ENCODE peak calls at places on chromosome 15, in six cellular contexts. R is vagina, Q is epithelial cell of esophagus, E is fibroblast of mammary gland, L is astrocyte of the spinal cord, O is cardiac muscle cell. U is an unnamed sample.

GRCh38 chr15:52261498-52262242 is 33.9 kb downstream of the MYO5C start:
- DNase-seq in E (peak), R (no peak), L (peak), O (peak), Q (peak), U (peak)

GRCh38 chr15:33091983-33092688 is 102.4 kb downstream of the FMN1 start:
- DNase-seq in Q (no peak), O (no peak), R (no peak), E (no peak), L (no peak), U (no peak)

GRCh38 chr15:51602484-51602883 is 20.1 kb downstream of the DMXL2 start:
- DNase-seq in L (no peak), Q (peak), R (no peak), O (no peak), E (no peak), U (no peak)

GRCh38 chr15:65085207-65085753 is 8.7 kb downstream of the KBTBD13 start:
- DNase-seq in E (no peak), O (no peak), R (no peak), L (no peak), Q (no peak), U (no peak)

GRCh38 chr15:65337436-65338070 is 33.1 kb downstream of the RNU5B-1 start:
- DNase-seq in R (no peak), Q (no peak), L (no peak), E (no peak), O (no peak), U (peak)

GRCh38 chr15:66145242-66146182 is 108.0 kb downstream of the MEGF11 start:
- DNase-seq in L (no peak), R (no peak), E (no peak), O (no peak), Q (no peak), U (no peak)

GRCh38 chr15:96052572-96053038 is 277.9 kb upstream of the NR2F2 start:
- DNase-seq in Q (no peak), R (no peak), O (no peak), E (no peak), L (no peak), U (peak)

GRCh38 chr15:65804252-65804931 is 12.3 kb upstream of the DENND4A start:
- DNase-seq in Q (peak), E (peak), O (peak), R (no peak), L (no peak), U (no peak)

GRCh38 chr15:70438776-70439175 is 324.6 kb downstream of the UACA start:
- DNase-seq in E (no peak), Q (no peak), R (no peak), O (no peak), L (no peak), U (no peak)

GRCh38 chr15:57227899-57228298 is 148.4 kb upstream of the CGNL1 start:
- DNase-seq in O (peak), E (peak), Q (no peak), L (peak), R (no peak), U (no peak)

GRCh38 chr15:31262901-31263671 is 63.5 kb upstream of the KLF13 start:
- DNase-seq in E (peak), O (peak), L (no peak), R (peak), Q (peak), U (no peak)

GRCh38 chr15:51576911-51577500 is 45.6 kb downstream of the DMXL2 start:
- DNase-seq in E (peak), O (peak), R (no peak), L (no peak), Q (peak), U (no peak)

DNA sequence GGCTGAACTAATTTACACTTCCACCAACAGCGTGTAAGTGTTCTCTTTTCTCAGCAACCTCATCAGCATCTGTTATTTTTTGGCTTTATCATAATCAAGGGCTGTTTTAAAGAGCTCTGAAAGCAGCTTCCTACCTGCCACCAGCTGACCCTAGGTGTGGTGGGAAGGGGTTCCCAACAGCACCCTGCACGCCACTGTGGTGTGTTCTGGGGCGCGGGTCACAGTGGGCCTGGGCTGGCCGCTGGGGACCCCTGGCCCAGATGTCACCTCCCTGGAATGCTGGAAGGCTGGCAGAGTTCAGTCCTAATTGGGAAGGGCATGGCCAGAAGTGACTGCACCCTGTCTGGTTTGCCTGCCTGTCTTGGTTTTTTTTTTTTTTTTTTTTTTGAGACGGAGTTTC is 82.2 kb downstream of the ASB7 start:
- DNase-seq in R (peak), L (no peak), Q (no peak), O (no peak), E (no peak), U (no peak)
- TF ChIP-seq CTCF in R (no peak), L (no peak), Q (no peak), O (no peak), E (no peak), U (no peak)

GRCh38 chr15:40952901-40953712 is at the start of gene CHAC1:
- DNase-seq in E (peak), Q (peak), L (peak), O (peak), R (no peak), U (peak)
- TF ChIP-seq CTCF in E (no peak), Q (no peak), L (no peak), O (no peak), R (no peak), U (no peak)

GRCh38 chr15:76147906-76148553 is 88.2 kb downstream of the TMEM266 start:
- DNase-seq in R (no peak), L (peak), E (peak), O (peak), Q (peak), U (peak)
- TF ChIP-seq CTCF in R (peak), L (peak), E (peak), O (peak), Q (peak), U (peak)

DNA sequence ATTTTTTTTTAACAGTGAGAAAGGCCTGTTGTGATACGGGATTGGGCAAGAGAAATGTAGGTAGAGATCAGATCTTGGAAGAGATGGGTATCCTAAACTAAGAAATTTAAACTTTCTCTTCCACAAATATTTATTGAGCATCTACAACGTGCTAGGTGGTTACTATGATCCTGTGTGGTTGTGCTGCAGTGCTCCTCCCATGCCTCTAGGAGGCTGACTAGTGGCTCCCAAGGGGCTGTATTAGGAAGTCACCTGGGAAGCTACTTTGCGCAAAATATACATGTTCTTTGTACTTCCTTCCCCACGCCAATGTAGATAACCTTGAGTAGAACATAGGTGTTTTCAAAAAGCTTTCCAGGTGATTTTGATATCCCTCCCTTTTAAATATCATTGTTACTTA is 27.2 kb downstream of the USP3 start:
- DNase-seq in R (no peak), L (no peak), Q (no peak), E (no peak), O (no peak), U (no peak)
- TF ChIP-seq CTCF in R (no peak), L (peak), Q (peak), E (peak), O (peak), U (no peak)

DNA sequence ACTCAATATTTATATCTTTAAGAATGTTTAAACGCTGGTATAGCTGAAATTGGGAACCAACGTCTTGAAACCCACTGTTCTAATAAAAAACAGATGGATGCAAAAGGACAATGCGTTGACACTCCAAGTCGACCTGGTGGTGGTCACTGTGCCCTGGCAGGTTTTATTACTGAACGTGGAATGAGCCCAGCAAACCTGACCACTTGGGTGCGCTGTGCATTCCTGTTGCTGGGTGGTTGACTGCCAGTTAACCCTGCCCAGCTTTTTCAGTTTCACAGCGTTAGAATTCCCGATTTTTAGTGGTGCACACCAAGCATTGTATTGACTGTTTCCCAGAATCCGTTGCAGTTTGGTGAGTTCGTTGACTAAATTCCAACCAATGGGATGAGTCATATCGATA is 384.4 kb downstream of the OCA2 start:
- DNase-seq in O (no peak), R (no peak), L (no peak), Q (no peak), E (no peak), U (no peak)
- TF ChIP-seq CTCF in O (no peak), R (no peak), L (no peak), Q (no peak), E (no peak), U (no peak)

DNA sequence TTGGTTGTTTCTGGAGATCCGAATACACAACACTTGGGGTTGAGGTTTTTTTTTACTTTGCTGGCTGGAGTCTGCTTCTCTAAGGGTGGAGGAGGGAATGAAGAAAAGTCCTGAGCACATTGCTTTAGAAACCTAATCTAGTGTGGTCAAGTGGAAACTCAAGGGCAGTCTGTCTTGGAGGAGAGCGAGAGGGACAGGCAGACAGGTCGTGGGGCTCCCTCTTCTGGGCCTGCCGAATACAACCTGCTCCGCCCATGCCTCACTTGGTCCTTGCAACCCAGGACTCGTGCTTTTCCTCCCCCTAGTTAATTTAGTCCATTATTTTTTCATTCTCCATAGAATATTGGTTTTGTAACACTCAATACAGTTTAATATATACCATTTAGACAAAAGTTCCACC is 176.7 kb upstream of the LYSMD4 start:
- DNase-seq in O (peak), Q (no peak), E (no peak), L (no peak), R (no peak), U (no peak)
- TF ChIP-seq CTCF in O (peak), Q (peak), E (peak), L (peak), R (no peak), U (no peak)

DNA sequence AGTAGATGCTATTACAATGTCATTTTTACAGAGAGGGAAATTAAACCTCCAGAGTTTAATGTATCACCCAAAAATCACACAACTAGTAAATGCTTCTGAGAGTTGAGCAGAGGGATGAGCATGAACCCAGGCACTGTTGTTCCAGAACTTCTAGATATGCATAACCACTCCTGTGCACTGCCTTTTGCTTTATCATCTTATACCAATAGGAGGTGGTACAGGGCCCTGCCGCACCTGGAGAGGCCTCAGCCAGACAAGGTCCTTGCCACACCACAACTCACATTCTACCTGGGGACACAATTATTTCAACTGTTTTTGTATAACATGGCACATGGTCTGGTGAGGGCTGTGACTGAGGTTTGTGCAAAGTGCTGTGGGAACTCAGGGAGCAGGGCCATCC is 78.5 kb upstream of the NTRK3 start:
- DNase-seq in R (no peak), O (no peak), Q (no peak), L (no peak), E (no peak), U (no peak)
- TF ChIP-seq CTCF in R (no peak), O (no peak), Q (no peak), L (no peak), E (no peak), U (no peak)

DNA sequence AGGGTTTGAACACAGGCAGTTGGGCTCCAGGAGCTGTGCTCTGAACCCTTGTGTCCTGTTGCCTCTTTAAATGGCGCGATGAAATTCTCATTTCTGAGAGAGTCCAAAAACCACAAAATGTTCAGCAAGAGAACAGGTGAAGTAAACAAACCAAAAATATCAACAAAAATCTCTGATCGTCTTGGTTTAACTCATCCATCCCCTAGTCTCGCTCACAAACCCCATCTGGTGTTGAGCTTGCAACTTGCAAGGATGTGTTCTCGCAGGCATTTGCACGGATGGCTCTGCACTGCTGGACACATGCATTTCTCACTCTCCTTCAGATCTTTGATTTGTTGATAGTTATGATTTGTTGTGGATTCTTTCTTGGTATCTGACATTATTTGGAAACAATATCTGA is 31.1 kb downstream of the FAH start:
- DNase-seq in O (no peak), L (no peak), E (no peak), Q (no peak), R (no peak), U (peak)
- TF ChIP-seq CTCF in O (no peak), L (peak), E (peak), Q (no peak), R (no peak), U (no peak)

GRCh38 chr15:86178845-86179244 is 99.2 kb downstream of the AGBL1 start:
- DNase-seq in E (no peak), L (no peak), Q (no peak), O (no peak), R (no peak), U (peak)
- TF ChIP-seq CTCF in E (no peak), L (no peak), Q (no peak), O (no peak), R (no peak), U (peak)

U was measured in glutamatergic neuron.